ENCODE peak calls at places on chromosomes 11 and 22, in ten cellular contexts. T, Y, U, X, L, P, I, K, Q and S are unnamed samples.

GRCh38 chr22:27810566-27810965 is 9.0 kb upstream of the MN1 start:
- DNase-seq in I (no peak), P (no peak), Q (peak), X (no peak), L (peak), Y (no peak), T (peak), U (no peak), K (peak), S (no peak)

GRCh38 chr11:125910450-125910849 is 6.1 kb downstream of the DDX25 start:
- DNase-seq in P (no peak), I (no peak), U (no peak), T (no peak), X (no peak), Q (no peak), Y (no peak), K (no peak), L (no peak), S (no peak)

GRCh38 chr22:26554956-26555355 is 35.0 kb downstream of the TPST2 start:
- DNase-seq in Y (no peak), T (no peak), P (no peak), U (no peak), I (no peak), Q (no peak), X (no peak), L (no peak), K (no peak), S (no peak)

GRCh38 chr22:26842103-26842502 is 184.7 kb downstream of the MIAT start:
- DNase-seq in I (no peak), U (no peak), T (no peak), L (no peak), K (no peak), P (no peak), Y (no peak), Q (peak), X (no peak), S (no peak)

GRCh38 chr11:37984991-37985390 is 1387.0 kb upstream of the RAG2 start:
- DNase-seq in U (no peak), K (no peak), T (peak), Q (no peak), I (no peak), X (no peak), L (no peak), P (no peak), Y (no peak), S (no peak)

GRCh38 chr11:133065847-133066485 is 466.3 kb downstream of the OPCML start:
- DNase-seq in I (no peak), T (peak), U (no peak), P (no peak), K (peak), Q (no peak), X (no peak), L (peak), Y (no peak), S (no peak)

GRCh38 chr11:98040061-98040808 is 980.5 kb upstream of the CNTN5 start:
- DNase-seq in Y (no peak), P (no peak), L (no peak), Q (no peak), K (no peak), U (no peak), T (no peak), I (no peak), X (no peak), S (no peak)

GRCh38 chr11:111633756-111634362 is 31.6 kb downstream of the SIK2 start:
- DNase-seq in U (no peak), T (peak), L (peak), I (no peak), P (no peak), Y (no peak), X (peak), K (no peak), Q (no peak), S (no peak)

GRCh38 chr11:3199537-3200295 is 18.9 kb downstream of the MRGPRG start:
- DNase-seq in X (no peak), K (no peak), T (no peak), Q (no peak), U (no peak), I (no peak), L (no peak), P (no peak), Y (no peak), S (no peak)

GRCh38 chr11:10307022-10307410 is 2.1 kb downstream of the ADM start:
- DNase-seq in U (no peak), X (no peak), L (no peak), P (no peak), I (no peak), K (no peak), Y (no peak), Q (no peak), T (no peak), S (no peak)

GRCh38 chr11:69640995-69641581 is at the start of gene CCND1:
- DNase-seq in K (peak), X (peak), Y (peak), U (peak), I (no peak), P (no peak), Q (peak), L (peak), T (peak), S (peak)

GRCh38 chr11:12841946-12842630 is 167.0 kb upstream of the RASSF10 start:
- DNase-seq in U (peak), X (peak), L (peak), K (peak), Y (no peak), I (no peak), Q (peak), P (no peak), T (peak), S (no peak)

GRCh38 chr11:2186669-2187266 is 15.2 kb upstream of the TH start:
- DNase-seq in Y (peak), T (peak), X (peak), U (peak), I (peak), Q (peak), P (peak), L (peak), K (no peak), S (peak)

GRCh38 chr11:83971063-83971462 is 684.9 kb upstream of the CCDC90B start:
- DNase-seq in T (no peak), I (no peak), Q (no peak), K (no peak), Y (no peak), L (peak), P (no peak), X (no peak), U (no peak), S (no peak)

GRCh38 chr22:42368379-42369249 is 63.6 kb downstream of the NFAM1 start:
- DNase-seq in L (no peak), U (peak), I (peak), P (no peak), X (no peak), T (no peak), Q (peak), K (no peak), Y (no peak), S (no peak)

GRCh38 chr22:49350441-49351121 is 477.1 kb downstream of the BRD1 start:
- DNase-seq in X (no peak), U (no peak), P (no peak), Y (no peak), I (no peak), L (no peak), T (no peak), K (no peak), Q (no peak), S (no peak)

GRCh38 chr11:79547256-79547655 is 106.4 kb upstream of the TENM4 start:
- DNase-seq in U (no peak), Q (no peak), Y (no peak), K (no peak), T (no peak), X (no peak), I (no peak), L (peak), P (no peak), S (no peak)

GRCh38 chr22:25650834-25651233 is 86.4 kb downstream of the GRK3 start:
- DNase-seq in P (no peak), U (no peak), L (no peak), Y (no peak), I (no peak), K (no peak), Q (no peak), X (no peak), T (no peak), S (no peak)

GRCh38 chr11:99316761-99317475 is 296.2 kb downstream of the CNTN5 start:
- DNase-seq in Q (no peak), P (no peak), Y (no peak), L (peak), U (no peak), T (no peak), X (peak), I (no peak), K (no peak), S (no peak)

GRCh38 chr11:94768602-94769511 is 701 bp downstream of the AMOTL1 start:
- DNase-seq in Q (peak), K (no peak), I (no peak), L (peak), T (peak), U (peak), Y (peak), P (no peak), X (peak), S (peak)